ENCODE peak calls at places on chromosomes 5 and 9, in seven cellular contexts. One of them, this sample, is unnamed.

GRCh38 chr5:165227515-165227914 is 1722.1 kb downstream of the MAT2B start:
- DNase-seq in pancreas: no peak
- DNase-seq in upper lobe of left lung: no peak
- DNase-seq in tibial nerve: no peak
- DNase-seq in WERI-Rb-1: peak
- DNase-seq in GM23248: no peak
- DNase-seq in IMR-90: no peak
- DNase-seq in this sample: no peak

GRCh38 chr9:109307380-109308240 is 13.2 kb downstream of the EPB41L4B start:
- DNase-seq in tibial nerve: no peak
- DNase-seq in upper lobe of left lung: no peak
- DNase-seq in IMR-90: no peak
- DNase-seq in GM23248: no peak
- DNase-seq in WERI-Rb-1: no peak
- DNase-seq in pancreas: no peak
- DNase-seq in this sample: no peak

GRCh38 chr9:33239922-33240321 is at the start of gene SPINK4:
- DNase-seq in tibial nerve: no peak
- DNase-seq in pancreas: no peak
- DNase-seq in WERI-Rb-1: peak
- DNase-seq in IMR-90: peak
- DNase-seq in upper lobe of left lung: no peak
- DNase-seq in GM23248: no peak
- DNase-seq in this sample: no peak

GRCh38 chr9:131013771-131014676 is 5.0 kb downstream of the LAMC3 start:
- DNase-seq in upper lobe of left lung: peak
- DNase-seq in WERI-Rb-1: no peak
- DNase-seq in IMR-90: no peak
- DNase-seq in tibial nerve: no peak
- DNase-seq in GM23248: peak
- DNase-seq in pancreas: no peak
- DNase-seq in this sample: no peak

GRCh38 chr5:120538149-120538548 is 74.0 kb downstream of the PRR16 start:
- DNase-seq in tibial nerve: no peak
- DNase-seq in WERI-Rb-1: no peak
- DNase-seq in pancreas: no peak
- DNase-seq in upper lobe of left lung: no peak
- DNase-seq in IMR-90: peak
- DNase-seq in GM23248: peak
- DNase-seq in this sample: no peak

GRCh38 chr5:141695627-141696180 is 13.7 kb upstream of the ARAP3 start:
- DNase-seq in tibial nerve: no peak
- DNase-seq in WERI-Rb-1: peak
- DNase-seq in pancreas: no peak
- DNase-seq in IMR-90: no peak
- DNase-seq in GM23248: peak
- DNase-seq in upper lobe of left lung: no peak
- DNase-seq in this sample: no peak

GRCh38 chr9:76932778-76933177 is 26.9 kb upstream of the PRUNE2 start:
- DNase-seq in pancreas: no peak
- DNase-seq in WERI-Rb-1: no peak
- DNase-seq in upper lobe of left lung: no peak
- DNase-seq in IMR-90: peak
- DNase-seq in tibial nerve: no peak
- DNase-seq in GM23248: peak
- DNase-seq in this sample: no peak

GRCh38 chr5:168342151-168342825 is 50.8 kb downstream of the WWC1 start:
- DNase-seq in IMR-90: peak
- DNase-seq in GM23248: peak
- DNase-seq in pancreas: no peak
- DNase-seq in upper lobe of left lung: no peak
- DNase-seq in WERI-Rb-1: no peak
- DNase-seq in tibial nerve: no peak
- DNase-seq in this sample: no peak

GRCh38 chr5:132500244-132500930 is 9.8 kb upstream of the IRF1 start:
- DNase-seq in IMR-90: no peak
- DNase-seq in pancreas: no peak
- DNase-seq in WERI-Rb-1: no peak
- DNase-seq in tibial nerve: no peak
- DNase-seq in GM23248: no peak
- DNase-seq in upper lobe of left lung: no peak
- DNase-seq in this sample: peak

GRCh38 chr5:79802404-79802803 is 112.8 kb downstream of the CMYA5 start:
- DNase-seq in WERI-Rb-1: no peak
- DNase-seq in upper lobe of left lung: no peak
- DNase-seq in tibial nerve: no peak
- DNase-seq in pancreas: no peak
- DNase-seq in GM23248: no peak
- DNase-seq in IMR-90: no peak
- DNase-seq in this sample: no peak

GRCh38 chr5:79802995-79803394 is 113.4 kb downstream of the CMYA5 start:
- DNase-seq in WERI-Rb-1: no peak
- DNase-seq in upper lobe of left lung: no peak
- DNase-seq in IMR-90: peak
- DNase-seq in pancreas: no peak
- DNase-seq in tibial nerve: no peak
- DNase-seq in GM23248: no peak
- DNase-seq in this sample: no peak

GRCh38 chr5:79800979-79801827 is 111.6 kb downstream of the CMYA5 start:
- DNase-seq in pancreas: no peak
- DNase-seq in IMR-90: peak
- DNase-seq in GM23248: peak
- DNase-seq in upper lobe of left lung: no peak
- DNase-seq in tibial nerve: no peak
- DNase-seq in WERI-Rb-1: no peak
- DNase-seq in this sample: peak

GRCh38 chr5:79795764-79796398 is 106.2 kb downstream of the CMYA5 start:
- DNase-seq in tibial nerve: peak
- DNase-seq in IMR-90: no peak
- DNase-seq in GM23248: peak
- DNase-seq in WERI-Rb-1: no peak
- DNase-seq in pancreas: no peak
- DNase-seq in upper lobe of left lung: no peak
- DNase-seq in this sample: peak

GRCh38 chr5:79798892-79799590 is 109.4 kb downstream of the CMYA5 start:
- DNase-seq in pancreas: no peak
- DNase-seq in GM23248: no peak
- DNase-seq in WERI-Rb-1: no peak
- DNase-seq in tibial nerve: no peak
- DNase-seq in upper lobe of left lung: no peak
- DNase-seq in IMR-90: no peak
- DNase-seq in this sample: no peak
- H3K4me3 ChIP-seq in pancreas: no peak
- H3K4me3 ChIP-seq in GM23248: no peak
- H3K4me3 ChIP-seq in WERI-Rb-1: no peak
- H3K4me3 ChIP-seq in tibial nerve: no peak
- H3K4me3 ChIP-seq in upper lobe of left lung: no peak
- H3K4me3 ChIP-seq in IMR-90: no peak
- H3K4me3 ChIP-seq in this sample: no peak

DNA sequence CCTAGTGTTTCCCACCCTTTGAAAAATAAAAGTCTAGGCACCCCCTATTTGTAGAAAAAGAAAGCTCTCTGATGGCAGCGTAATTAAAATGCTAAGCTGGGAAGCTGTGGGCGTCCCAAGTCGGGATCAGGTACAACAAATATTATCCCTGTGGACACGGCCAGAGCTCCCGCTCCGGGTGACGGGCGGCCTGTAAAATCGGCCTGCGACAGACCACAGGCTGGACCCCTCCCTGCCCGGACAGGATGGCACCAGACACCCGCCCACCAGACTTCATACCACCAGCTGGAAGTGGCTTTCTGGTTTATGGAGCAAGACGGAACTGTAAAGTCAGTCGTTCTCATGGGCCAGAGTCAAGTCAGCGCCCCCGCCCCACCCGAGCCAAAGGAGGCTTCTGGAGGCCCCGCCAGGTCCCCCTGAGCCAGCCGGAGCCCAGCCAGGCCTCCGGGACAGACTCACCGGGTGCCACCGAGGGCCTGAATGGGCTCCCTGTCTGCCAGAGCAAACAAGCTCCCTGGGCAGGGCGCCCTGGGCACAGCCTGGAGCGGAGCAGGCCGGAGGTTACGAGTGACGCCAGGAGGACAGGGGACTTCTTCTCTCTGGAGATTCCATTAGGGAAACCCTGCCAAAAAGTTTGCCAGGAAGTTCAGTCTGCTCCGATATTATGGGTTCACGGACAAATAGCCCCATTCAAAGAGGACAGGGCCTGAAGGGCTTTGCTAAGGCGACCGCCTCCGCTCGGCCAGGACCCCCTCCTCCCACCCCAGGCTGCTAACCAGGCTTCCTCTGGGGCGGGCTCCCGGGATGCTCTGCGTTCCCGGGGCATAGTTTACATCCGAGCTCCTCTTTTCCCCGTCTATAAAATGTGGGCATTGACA is 173.7 kb downstream of the ERCC6L2 start:
- DNase-seq in IMR-90: no peak
- DNase-seq in WERI-Rb-1: no peak
- DNase-seq in upper lobe of left lung: peak
- DNase-seq in GM23248: no peak
- DNase-seq in pancreas: peak
- DNase-seq in tibial nerve: no peak
- DNase-seq in this sample: peak
- H3K27ac ChIP-seq in IMR-90: no peak
- H3K27ac ChIP-seq in WERI-Rb-1: no peak
- H3K27ac ChIP-seq in upper lobe of left lung: peak
- H3K27ac ChIP-seq in GM23248: no peak
- H3K27ac ChIP-seq in pancreas: peak
- H3K27ac ChIP-seq in tibial nerve: peak
- H3K27ac ChIP-seq in this sample: peak

GRCh38 chr5:892390-893136 is at the start of the genes BRD9 and TRIP13:
- DNase-seq in IMR-90: peak
- DNase-seq in tibial nerve: peak
- DNase-seq in WERI-Rb-1: peak
- DNase-seq in pancreas: peak
- DNase-seq in upper lobe of left lung: peak
- DNase-seq in GM23248: peak
- DNase-seq in this sample: peak

GRCh38 chr5:893137-893506 is 438 bp downstream of the TRIP13 start:
- DNase-seq in WERI-Rb-1: no peak
- DNase-seq in pancreas: no peak
- DNase-seq in tibial nerve: no peak
- DNase-seq in IMR-90: no peak
- DNase-seq in upper lobe of left lung: no peak
- DNase-seq in GM23248: peak
- DNase-seq in this sample: no peak

GRCh38 chr5:891117-891836 is 1.3 kb downstream of the BRD9 start:
- DNase-seq in WERI-Rb-1: no peak
- DNase-seq in GM23248: peak
- DNase-seq in IMR-90: no peak
- DNase-seq in upper lobe of left lung: peak
- DNase-seq in tibial nerve: no peak
- DNase-seq in pancreas: no peak
- DNase-seq in this sample: no peak

GRCh38 chr5:893711-894110 is 1.0 kb downstream of the TRIP13 start:
- DNase-seq in upper lobe of left lung: no peak
- DNase-seq in GM23248: no peak
- DNase-seq in tibial nerve: no peak
- DNase-seq in IMR-90: no peak
- DNase-seq in pancreas: no peak
- DNase-seq in WERI-Rb-1: no peak
- DNase-seq in this sample: no peak

DNA sequence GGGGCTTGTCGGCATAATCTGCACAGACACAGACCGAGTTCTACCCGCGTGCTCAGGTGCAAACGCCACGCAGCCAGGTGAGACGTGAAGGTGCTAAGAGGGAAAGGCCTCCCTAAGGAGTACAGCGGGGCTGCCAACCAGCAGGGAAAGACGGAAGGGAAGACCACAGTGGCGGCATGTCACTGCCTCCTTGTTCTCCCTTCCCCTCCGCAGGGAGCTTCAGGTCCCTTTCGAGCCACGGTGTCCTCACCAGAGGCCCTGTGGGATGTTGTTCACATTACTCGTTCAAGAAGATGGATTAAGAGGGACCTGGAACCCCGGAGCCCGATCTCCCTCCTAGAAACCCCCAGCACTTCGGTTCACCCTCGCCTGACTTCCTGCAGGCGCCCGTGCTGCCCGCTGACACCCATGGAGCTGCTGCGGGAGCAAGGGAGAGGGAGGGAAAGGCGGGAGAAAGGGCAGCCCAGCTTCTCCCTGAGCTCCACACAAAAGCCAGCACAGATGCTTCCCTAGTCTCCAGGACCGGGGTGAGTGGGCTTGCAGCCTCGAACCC is 688 bp downstream of the BRD9 start:
- DNase-seq in WERI-Rb-1: no peak
- DNase-seq in IMR-90: peak
- DNase-seq in pancreas: no peak
- DNase-seq in tibial nerve: no peak
- DNase-seq in GM23248: peak
- DNase-seq in upper lobe of left lung: no peak
- DNase-seq in this sample: no peak
- H3K4me3 ChIP-seq in WERI-Rb-1: peak
- H3K4me3 ChIP-seq in IMR-90: peak
- H3K4me3 ChIP-seq in pancreas: peak
- H3K4me3 ChIP-seq in tibial nerve: peak
- H3K4me3 ChIP-seq in GM23248: peak
- H3K4me3 ChIP-seq in upper lobe of left lung: peak
- H3K4me3 ChIP-seq in this sample: peak

GRCh38 chr5:96260009-96260408 is 173.0 kb downstream of the PCSK1 start:
- DNase-seq in GM23248: no peak
- DNase-seq in pancreas: no peak
- DNase-seq in WERI-Rb-1: no peak
- DNase-seq in IMR-90: no peak
- DNase-seq in upper lobe of left lung: no peak
- DNase-seq in tibial nerve: peak
- DNase-seq in this sample: no peak
- H3K27ac ChIP-seq in GM23248: peak
- H3K27ac ChIP-seq in pancreas: no peak
- H3K27ac ChIP-seq in WERI-Rb-1: no peak
- H3K27ac ChIP-seq in IMR-90: peak
- H3K27ac ChIP-seq in upper lobe of left lung: no peak
- H3K27ac ChIP-seq in tibial nerve: no peak
- H3K27ac ChIP-seq in this sample: no peak